ENCODE peak calls at places on chromosomes 1 and 21, in six cellular contexts. R is NCI-H1092 treated with DMSO at 0.1 percent for 48 hours, D is ovary, L is NCI-H146, F is glomerular endothelial cell, T is keratinocyte. O is an unnamed sample.

GRCh38 chr1:116999596-116999995 is 2.0 kb upstream of the CD101 start:
- DNase-seq in R (no peak), D (no peak), L (no peak), F (no peak), T (no peak), O (no peak)

GRCh38 chr21:25370311-25370744 is 237.0 kb downstream of the MRPL39 start:
- DNase-seq in R (no peak), D (no peak), L (no peak), F (no peak), T (peak), O (peak)

GRCh38 chr1:9400425-9401079 is 107.9 kb downstream of the SPSB1 start:
- DNase-seq in R (no peak), D (no peak), L (no peak), F (no peak), T (no peak), O (no peak)

GRCh38 chr1:30892671-30893073 is 15.9 kb downstream of the SDC3 start:
- DNase-seq in R (no peak), D (no peak), L (no peak), F (no peak), T (no peak), O (no peak)

GRCh38 chr1:37124501-37124900 is 90.2 kb upstream of the GRIK3 start:
- DNase-seq in R (peak), D (no peak), L (no peak), F (no peak), T (no peak), O (no peak)

GRCh38 chr1:180970333-180971079 is 52.2 kb downstream of the STX6 start:
- DNase-seq in R (no peak), D (no peak), L (no peak), F (no peak), T (no peak), O (no peak)

GRCh38 chr21:45859041-45859761 is 122.4 kb upstream of the COL6A1 start:
- DNase-seq in R (no peak), D (no peak), L (no peak), F (no peak), T (no peak), O (no peak)

GRCh38 chr1:218585565-218586184 is 240.5 kb downstream of the TGFB2 start:
- DNase-seq in R (no peak), D (no peak), L (peak), F (peak), T (no peak), O (peak)

GRCh38 chr1:198612471-198613265 is 26.2 kb upstream of the PTPRC start:
- DNase-seq in R (no peak), D (no peak), L (no peak), F (no peak), T (no peak), O (no peak)

GRCh38 chr1:40857737-40858136 is 4.4 kb downstream of the CITED4 start:
- DNase-seq in R (peak), D (no peak), L (no peak), F (no peak), T (no peak), O (no peak)

GRCh38 chr1:145999321-146000024 is 3.1 kb upstream of the TXNIP start:
- DNase-seq in R (peak), D (peak), L (peak), F (no peak), T (no peak), O (no peak)

GRCh38 chr1:245952383-245952989 is 554.6 kb downstream of the SMYD3 start:
- DNase-seq in R (no peak), D (no peak), L (no peak), F (no peak), T (no peak), O (no peak)

GRCh38 chr1:200406161-200406797 is 3.6 kb downstream of the ZNF281 start:
- DNase-seq in R (no peak), D (no peak), L (no peak), F (no peak), T (no peak), O (no peak)

GRCh38 chr1:22830131-22830566 is 119.5 kb downstream of the EPHB2 start:
- DNase-seq in R (peak), D (no peak), L (no peak), F (no peak), T (peak), O (peak)

GRCh38 chr1:2389644-2390043 is 1.7 kb downstream of the MORN1 start:
- DNase-seq in R (no peak), D (no peak), L (no peak), F (no peak), T (no peak), O (no peak)

GRCh38 chr1:210294991-210295773 is 33.5 kb upstream of the HHAT start:
- DNase-seq in R (peak), D (peak), L (no peak), F (no peak), T (no peak), O (no peak)

GRCh38 chr1:180966744-180967536 is 54.2 kb downstream of the KIAA1614 start:
- DNase-seq in R (no peak), D (no peak), L (no peak), F (no peak), T (no peak), O (no peak)

GRCh38 chr1:111895456-111895855 is 94.0 kb downstream of the KCND3 start:
- DNase-seq in R (no peak), D (no peak), L (no peak), F (no peak), T (no peak), O (no peak)

GRCh38 chr21:15282666-15283065 is 217.9 kb upstream of the NRIP1 start:
- DNase-seq in R (peak), D (no peak), L (no peak), F (no peak), T (no peak), O (no peak)

GRCh38 chr1:151458936-151459330 is 361 bp downstream of the POGZ start:
- DNase-seq in R (peak), D (peak), L (peak), F (no peak), T (no peak), O (no peak)

GRCh38 chr1:8408151-8408839 is 90.4 kb downstream of the SLC45A1 start:
- DNase-seq in R (peak), D (peak), L (no peak), F (no peak), T (no peak), O (no peak)

GRCh38 chr1:238384381-238384780 is 493.7 kb upstream of the ZP4 start:
- DNase-seq in R (no peak), D (no peak), L (no peak), F (no peak), T (no peak), O (no peak)

O was measured in epithelial cell of prostate.